ENCODE peak calls at places on chromosomes 11 and 22, in six cellular contexts. A is mesendoderm, T is H1, K is IMR-90, I is mesenchymal stem cell, X is H9. R is an unnamed sample.

GRCh38 chr11:95520765-95521542 is 268.6 kb downstream of the FAM76B start:
- DNase-seq in A (no peak), T (no peak), K (no peak), I (no peak), X (no peak), R (no peak)

GRCh38 chr22:19022755-19023154 is 86.7 kb upstream of the PRODH start:
- DNase-seq in A (no peak), T (no peak), K (no peak), I (no peak), X (no peak), R (no peak)

GRCh38 chr11:120091121-120091520 is 46.8 kb downstream of the TRIM29 start:
- DNase-seq in A (no peak), T (no peak), K (no peak), I (no peak), X (no peak), R (no peak)

GRCh38 chr11:38019072-38019775 is 1421.2 kb upstream of the RAG2 start:
- DNase-seq in A (peak), T (peak), K (no peak), I (no peak), X (peak), R (no peak)

GRCh38 chr11:78040691-78041379 is 17.8 kb upstream of the KCTD14 start:
- DNase-seq in A (peak), T (no peak), K (no peak), I (no peak), X (peak), R (no peak)

GRCh38 chr11:123302751-123303195 is 107.7 kb upstream of the CLMP start:
- DNase-seq in A (peak), T (no peak), K (peak), I (peak), X (no peak), R (no peak)

GRCh38 chr11:64253481-64253880 is 2.2 kb downstream of the PLCB3 start:
- DNase-seq in A (no peak), T (no peak), K (no peak), I (no peak), X (no peak), R (no peak)

GRCh38 chr11:116865696-116866095 is 28.3 kb upstream of the APOA1 start:
- DNase-seq in A (no peak), T (no peak), K (peak), I (peak), X (no peak), R (no peak)

GRCh38 chr22:24437820-24438328 is 10.5 kb downstream of the ADORA2A start:
- DNase-seq in A (peak), T (no peak), K (no peak), I (no peak), X (no peak), R (no peak)

GRCh38 chr11:87022738-87023137 is 15.0 kb upstream of the TMEM135 start:
- DNase-seq in A (peak), T (no peak), K (no peak), I (no peak), X (no peak), R (no peak)

GRCh38 chr22:23781533-23781932 is 5.2 kb upstream of the SMARCB1 start:
- DNase-seq in A (no peak), T (no peak), K (peak), I (peak), X (no peak), R (no peak)

GRCh38 chr11:85756401-85757200 is 54.3 kb downstream of the SYTL2 start:
- DNase-seq in A (no peak), T (no peak), K (no peak), I (no peak), X (no peak), R (no peak)

GRCh38 chr11:110409174-110409573 is 20.6 kb upstream of the FDX1 start:
- DNase-seq in A (no peak), T (no peak), K (peak), I (peak), X (no peak), R (no peak)

GRCh38 chr11:116694017-116694725 is 78.6 kb downstream of the BUD13 start:
- DNase-seq in A (no peak), T (peak), K (no peak), I (no peak), X (no peak), R (no peak)

GRCh38 chr11:9459573-9460321 is 1.1 kb upstream of the ZNF143 start:
- DNase-seq in A (peak), T (no peak), K (peak), I (peak), X (no peak), R (peak)

GRCh38 chr11:108663154-108663877 is 1.6 kb upstream of the DDX10 start:
- DNase-seq in A (no peak), T (no peak), K (no peak), I (no peak), X (no peak), R (no peak)

GRCh38 chr11:103927535-103927934 is 108.9 kb upstream of the DDI1 start:
- DNase-seq in A (peak), T (no peak), K (peak), I (no peak), X (no peak), R (no peak)

GRCh38 chr11:35584321-35584720 is 33.9 kb upstream of the FJX1 start:
- DNase-seq in A (no peak), T (no peak), K (peak), I (peak), X (no peak), R (no peak)

GRCh38 chr11:111930472-111930871 is 6.7 kb upstream of the DIXDC1 start:
- DNase-seq in A (no peak), T (no peak), K (no peak), I (no peak), X (no peak), R (no peak)

GRCh38 chr11:111923951-111924350 is 5.2 kb downstream of the C11orf52 start:
- DNase-seq in A (no peak), T (no peak), K (no peak), I (peak), X (no peak), R (no peak)

GRCh38 chr11:111925953-111926352 is 7.2 kb downstream of the C11orf52 start:
- DNase-seq in A (no peak), T (no peak), K (no peak), I (no peak), X (no peak), R (no peak)

GRCh38 chr11:111923351-111923788 is 4.7 kb downstream of the C11orf52 start:
- DNase-seq in A (peak), T (no peak), K (peak), I (peak), X (no peak), R (no peak)

GRCh38 chr11:111926505-111927391 is 8.0 kb downstream of the C11orf52 start:
- DNase-seq in A (peak), T (peak), K (peak), I (peak), X (peak), R (peak)
- H2BK5ac ChIP-seq in A (no peak), T (peak), K (peak), I (peak), X (no peak), R (no peak)

GRCh38 chr11:2460540-2461252 is 15.9 kb downstream of the KCNQ1 start:
- DNase-seq in A (no peak), T (peak), K (no peak), I (no peak), X (no peak), R (no peak)

GRCh38 chr11:2461253-2462091 is 16.7 kb downstream of the KCNQ1 start:
- DNase-seq in A (no peak), T (no peak), K (no peak), I (no peak), X (no peak), R (no peak)

GRCh38 chr11:2463766-2464277 is 19.0 kb downstream of the KCNQ1 start:
- DNase-seq in A (no peak), T (peak), K (no peak), I (no peak), X (no peak), R (no peak)

GRCh38 chr11:2462986-2463765 is 18.4 kb downstream of the KCNQ1 start:
- DNase-seq in A (no peak), T (no peak), K (no peak), I (no peak), X (peak), R (no peak)

GRCh38 chr11:2462092-2462985 is 17.5 kb downstream of the KCNQ1 start:
- DNase-seq in A (no peak), T (no peak), K (no peak), I (no peak), X (no peak), R (no peak)
- H2BK15ac ChIP-seq in A (no peak), T (no peak), K (no peak), I (no peak), X (no peak), R (peak)

GRCh38 chr22:40443675-40444482 is 73.5 kb downstream of the SGSM3 start:
- DNase-seq in A (no peak), T (no peak), K (no peak), I (no peak), X (no peak), R (no peak)
- H2BK5ac ChIP-seq in A (no peak), T (no peak), K (peak), I (no peak), X (no peak), R (no peak)

GRCh38 chr11:8354622-8355417 is 91.1 kb upstream of the LMO1 start:
- DNase-seq in A (no peak), T (no peak), K (no peak), I (no peak), X (no peak), R (peak)
- H2BK15ac ChIP-seq in A (no peak), T (no peak), K (no peak), I (no peak), X (no peak), R (peak)

R was measured in neuronal stem cell.